ENCODE peak calls at places on chromosomes 6 and 20, in four cellular contexts. X is CD14-positive monocyte, N is putamen, T is AG08395. A is an unnamed sample.

GRCh38 chr6:26502169-26502568 is 2.1 kb downstream of the BTN1A1 start:
- DNase-seq in X (no peak), N (no peak), T (no peak), A (no peak)

GRCh38 chr6:92196320-92196719 is 1223.0 kb downstream of the EPHA7 start:
- DNase-seq in X (no peak), N (no peak), T (no peak), A (no peak)

GRCh38 chr6:70371454-70372105 is 41.7 kb upstream of the FAM135A start:
- DNase-seq in X (no peak), N (peak; percentile 41), T (peak; percentile 51), A (no peak)

GRCh38 chr6:100999034-100999597 is 118.0 kb upstream of the ASCC3 start:
- DNase-seq in X (no peak), N (no peak), T (no peak), A (no peak)

GRCh38 chr6:47934023-47934422 is 152.2 kb downstream of the OPN5 start:
- DNase-seq in X (no peak), N (no peak), T (no peak), A (no peak)

GRCh38 chr20:1637755-1638154 is 17.9 kb upstream of the SIRPB1 start:
- DNase-seq in X (no peak), N (no peak), T (no peak), A (no peak)

GRCh38 chr6:119466226-119466625 is 116.7 kb upstream of the MAN1A1 start:
- DNase-seq in X (no peak), N (no peak), T (no peak), A (no peak)

GRCh38 chr20:24721891-24722530 is 227.1 kb upstream of the CST7 start:
- DNase-seq in X (no peak), N (no peak), T (no peak), A (no peak)

GRCh38 chr6:147905721-147906120 is 397.2 kb downstream of the SAMD5 start:
- DNase-seq in X (no peak), N (no peak), T (no peak), A (no peak)

GRCh38 chr6:151747890-151748289 is 59.6 kb upstream of the ESR1 start:
- DNase-seq in X (no peak), N (no peak), T (no peak), A (no peak)

GRCh38 chr20:58597021-58597940 is 53.8 kb upstream of the STX16 start:
- DNase-seq in X (no peak), N (peak; percentile 70), T (peak; percentile 56), A (no peak)

GRCh38 chr6:68978411-68978810 is 343.3 kb downstream of the ADGRB3 start:
- DNase-seq in X (no peak), N (no peak), T (no peak), A (no peak)

GRCh38 chr20:56178219-56178618 is 70.3 kb upstream of the MC3R start:
- DNase-seq in X (no peak), N (no peak), T (no peak), A (no peak)

GRCh38 chr20:57653910-57654309 is 33.7 kb upstream of the ZBP1 start:
- DNase-seq in X (no peak), N (no peak), T (no peak), A (no peak)

GRCh38 chr6:12009904-12010634 is 2.0 kb upstream of the HIVEP1 start:
- DNase-seq in X (no peak), N (peak; percentile 24), T (no peak), A (no peak)

GRCh38 chr6:93164781-93165180 is 254.6 kb downstream of the EPHA7 start:
- DNase-seq in X (no peak), N (no peak), T (no peak), A (peak; percentile 35)

GRCh38 chr6:43831211-43831610 is 61.2 kb downstream of the VEGFA start:
- DNase-seq in X (peak; percentile 22), N (no peak), T (no peak), A (no peak)

GRCh38 chr20:35490736-35491181 is 35.4 kb downstream of the CEP250 start:
- DNase-seq in X (peak; percentile 64), N (no peak), T (no peak), A (no peak)

GRCh38 chr6:166750125-166750793 is 123.2 kb upstream of the RPS6KA2 start:
- DNase-seq in X (no peak), N (no peak), T (no peak), A (no peak)

GRCh38 chr6:14758421-14759043 is 487.3 kb upstream of the JARID2 start:
- DNase-seq in X (peak; percentile 85), N (peak; percentile 69), T (no peak), A (no peak)

GRCh38 chr6:67630146-67630545 is 1004.9 kb upstream of the ADGRB3 start:
- DNase-seq in X (no peak), N (peak; percentile 58), T (peak; percentile 6), A (peak; percentile 16)

GRCh38 chr20:54173653-54174451 is at the start of gene CYP24A1:
- DNase-seq in X (no peak), N (no peak), T (peak; percentile 30), A (peak; percentile 47)

GRCh38 chr6:157478926-157479325 is 97.9 kb downstream of the ZDHHC14 start:
- DNase-seq in X (no peak), N (no peak), T (no peak), A (no peak)

GRCh38 chr6:25637946-25638345 is 14.1 kb upstream of the SCGN start:
- DNase-seq in X (no peak), N (no peak), T (no peak), A (no peak)

GRCh38 chr20:19936801-19937583 is 80.2 kb upstream of the NAA20 start:
- DNase-seq in X (peak; percentile 55), N (no peak), T (no peak), A (no peak)

GRCh38 chr6:165227644-165228329 is 81.6 kb downstream of the C6orf118 start:
- DNase-seq in X (no peak), N (no peak), T (peak; percentile 83), A (peak; percentile 10)

GRCh38 chr6:69961251-69961650 is 94.9 kb downstream of the COL19A1 start:
- DNase-seq in X (no peak), N (no peak), T (no peak), A (no peak)

GRCh38 chr6:139708342-139709199 is 334.1 kb upstream of the CITED2 start:
- DNase-seq in X (no peak), N (no peak), T (peak; percentile 83), A (no peak)

GRCh38 chr6:4800662-4801061 is 24.5 kb downstream of the CDYL start:
- DNase-seq in X (no peak), N (no peak), T (no peak), A (no peak)

GRCh38 chr20:51624157-51624731 is 81.7 kb upstream of the NFATC2 start:
- DNase-seq in X (no peak), N (no peak), T (peak; percentile 80), A (peak; percentile 48)

GRCh38 chr6:63640062-63640461 is 4.5 kb downstream of the PHF3 start:
- DNase-seq in X (no peak), N (no peak), T (peak; percentile 43), A (no peak)

GRCh38 chr6:79384845-79385244 is 150.4 kb upstream of the HMGN3 start:
- DNase-seq in X (no peak), N (no peak), T (no peak), A (peak; percentile 9)

GRCh38 chr6:103820148-103820547 is 1039.6 kb downstream of the HACE1 start:
- DNase-seq in X (no peak), N (no peak), T (no peak), A (no peak)

GRCh38 chr6:37622639-37623038 is 75.0 kb downstream of the MDGA1 start:
- DNase-seq in X (no peak), N (no peak), T (no peak), A (no peak)

GRCh38 chr6:159943101-159943632 is 25.7 kb upstream of the IGF2R start:
- DNase-seq in X (no peak), N (no peak), T (peak; percentile 61), A (no peak)

GRCh38 chr6:88983532-88983931 is 20.1 kb upstream of the RNGTT start:
- DNase-seq in X (no peak), N (no peak), T (peak; percentile 32), A (peak; percentile 44)

GRCh38 chr6:79733388-79733787 is 102.3 kb downstream of the SH3BGRL2 start:
- DNase-seq in X (no peak), N (no peak), T (no peak), A (no peak)

A was measured in MG63.